ENCODE peak calls at places on chromosomes 4 and X, in four cellular contexts. T, C, U and Q are unnamed samples.

GRCh38 chr4:159105063-159105414 is 2.2 kb downstream of the RAPGEF2 start:
- DNase-seq in T (no peak), C (no peak), U (peak), Q (no peak)

GRCh38 chr4:72319596-72319995 is 249.4 kb downstream of the ADAMTS3 start:
- DNase-seq in T (peak), C (no peak), U (no peak), Q (no peak)

GRCh38 chr4:3462790-3463415 is at the start of gene DOK7:
- DNase-seq in T (no peak), C (no peak), U (no peak), Q (no peak)

GRCh38 chrX:154749856-154750255 is 1.0 kb downstream of the GAB3 start:
- DNase-seq in T (no peak), C (peak), U (no peak), Q (no peak)

GRCh38 chrX:50067435-50068292 is 133.1 kb downstream of the AKAP4 start:
- DNase-seq in T (no peak), C (peak), U (peak), Q (peak)

GRCh38 chrX:110881971-110882370 is 86.4 kb upstream of the CHRDL1 start:
- DNase-seq in T (no peak), C (no peak), U (no peak), Q (no peak)

GRCh38 chr4:126564283-126564854 is 1068.4 kb upstream of the INTU start:
- DNase-seq in T (no peak), C (no peak), U (no peak), Q (no peak)

GRCh38 chr4:172650758-172651495 is 517.7 kb upstream of the GALNT7 start:
- DNase-seq in T (no peak), C (no peak), U (no peak), Q (no peak)

GRCh38 chr4:156291317-156291716 is 337.7 kb upstream of the CTSO start:
- DNase-seq in T (no peak), C (no peak), U (no peak), Q (no peak)

GRCh38 chr4:73275318-73275654 is 16.7 kb upstream of the ANKRD17 start:
- DNase-seq in T (no peak), C (peak), U (no peak), Q (peak)

GRCh38 chrX:134753185-134754008 is 95.1 kb upstream of the PLAC1 start:
- DNase-seq in T (no peak), C (no peak), U (no peak), Q (peak)

GRCh38 chr4:86013623-86014022 is 346.2 kb downstream of the MAPK10 start:
- DNase-seq in T (no peak), C (no peak), U (peak), Q (no peak)

GRCh38 chr4:65393078-65393477 is 277.2 kb downstream of the EPHA5 start:
- DNase-seq in T (no peak), C (no peak), U (no peak), Q (no peak)

GRCh38 chrX:120365320-120365719 is 3.4 kb downstream of the ATP1B4 start:
- DNase-seq in T (no peak), C (peak), U (peak), Q (peak)

GRCh38 chrX:47802589-47802988 is 34.1 kb upstream of the ZNF81 start:
- DNase-seq in T (no peak), C (peak), U (no peak), Q (peak)

GRCh38 chr4:183118585-183118984 is 19.5 kb downstream of the WWC2 start:
- DNase-seq in T (no peak), C (no peak), U (peak), Q (no peak)

GRCh38 chrX:51316271-51316670 is 16.4 kb upstream of the NUDT10 start:
- DNase-seq in T (no peak), C (no peak), U (no peak), Q (no peak)

GRCh38 chrX:44080083-44080482 is 106.9 kb upstream of the NDP start:
- DNase-seq in T (no peak), C (no peak), U (no peak), Q (no peak)

GRCh38 chr4:7103599-7104365 is 35.9 kb upstream of the GRPEL1 start:
- DNase-seq in T (no peak), C (peak), U (peak), Q (peak)

GRCh38 chr4:825969-826330 is at the start of gene CPLX1:
- DNase-seq in T (no peak), C (no peak), U (peak), Q (peak)

GRCh38 chr4:127006509-127006908 is 626.2 kb upstream of the INTU start:
- DNase-seq in T (no peak), C (no peak), U (no peak), Q (no peak)

GRCh38 chr4:132227349-132228165 is 921.5 kb upstream of the PCDH10 start:
- DNase-seq in T (no peak), C (no peak), U (peak), Q (no peak)

GRCh38 chr4:130820448-130820847 is 1724.5 kb downstream of the C4orf33 start:
- DNase-seq in T (no peak), C (no peak), U (no peak), Q (no peak)

GRCh38 chr4:3660086-3660927 is 105.9 kb upstream of the ADRA2C start:
- DNase-seq in T (no peak), C (peak), U (no peak), Q (peak)

GRCh38 chr4:1347410-1347864 is 429 bp downstream of the UVSSA start:
- DNase-seq in T (no peak), C (no peak), U (peak), Q (peak)

GRCh38 chrX:23504895-23505294 is 162.4 kb upstream of the PRDX4 start:
- DNase-seq in T (no peak), C (no peak), U (no peak), Q (no peak)

GRCh38 chr4:151692443-151692782 is 68.4 kb downstream of the GATB start:
- DNase-seq in T (no peak), C (no peak), U (no peak), Q (no peak)